ENCODE peak calls at places on chromosomes 12 and 14, in eight cellular contexts. N, H, M, P, A, K, B and V are unnamed samples.

GRCh38 chr12:10673660-10674384 is at the start of gene STYK1:
- DNase-seq in M (peak), B (peak), N (peak), H (peak), P (peak), K (peak), A (peak), V (no peak)

GRCh38 chr12:132514216-132514820 is 24.4 kb downstream of the FBRSL1 start:
- DNase-seq in H (no peak), P (no peak), B (no peak), K (no peak), A (no peak), N (no peak), M (no peak), V (no peak)

GRCh38 chr12:4282103-4282891 is 8.7 kb downstream of the CCND2 start:
- DNase-seq in M (no peak), P (no peak), N (no peak), B (no peak), A (no peak), K (no peak), H (no peak), V (peak)

GRCh38 chr12:121476477-121476876 is 76.6 kb downstream of the RNF34 start:
- DNase-seq in N (no peak), H (no peak), B (no peak), P (no peak), M (no peak), A (no peak), K (no peak), V (no peak)

GRCh38 chr14:59202031-59202430 is 13.6 kb downstream of the DAAM1 start:
- DNase-seq in A (no peak), N (no peak), B (no peak), K (no peak), M (no peak), P (no peak), H (no peak), V (no peak)

GRCh38 chr12:15590180-15590826 is 198.9 kb downstream of the EPS8 start:
- DNase-seq in K (peak), B (peak), N (peak), M (peak), A (peak), P (peak), H (peak), V (peak)

GRCh38 chr12:111424189-111424792 is 18.6 kb downstream of the SH2B3 start:
- DNase-seq in A (no peak), H (no peak), N (no peak), B (no peak), P (no peak), M (no peak), K (no peak), V (no peak)

GRCh38 chr12:60144395-60144794 is 548.6 kb downstream of the SLC16A7 start:
- DNase-seq in N (no peak), H (peak), K (no peak), A (no peak), B (no peak), M (no peak), P (no peak), V (no peak)

GRCh38 chr14:37858733-37859132 is 263.3 kb downstream of the TTC6 start:
- DNase-seq in M (no peak), A (no peak), K (no peak), P (no peak), B (peak), N (no peak), H (no peak), V (no peak)

GRCh38 chr14:100804138-100804537 is 21.8 kb upstream of the MEG3 start:
- DNase-seq in K (no peak), H (no peak), N (no peak), P (no peak), A (no peak), M (no peak), B (no peak), V (no peak)

GRCh38 chr14:53896773-53897172 is 59.9 kb downstream of the BMP4 start:
- DNase-seq in K (no peak), M (no peak), H (no peak), B (no peak), A (no peak), N (no peak), P (no peak), V (no peak)

GRCh38 chr14:53881161-53881846 is 75.3 kb downstream of the BMP4 start:
- DNase-seq in H (no peak), N (no peak), M (no peak), A (no peak), K (no peak), P (no peak), B (peak), V (no peak)

GRCh38 chr12:84860718-84861117 is 51.9 kb downstream of the SLC6A15 start:
- DNase-seq in A (no peak), B (no peak), P (no peak), M (no peak), N (no peak), H (no peak), K (no peak), V (no peak)

GRCh38 chr14:69154779-69155178 is 1.9 kb upstream of the DCAF5 start:
- DNase-seq in N (peak), H (no peak), M (no peak), K (no peak), B (peak), P (no peak), A (peak), V (no peak)

GRCh38 chr12:1797011-1797901 is 23.1 kb upstream of the LRTM2 start:
- DNase-seq in H (no peak), K (peak), P (peak), N (no peak), B (no peak), A (peak), M (peak), V (no peak)

GRCh38 chr12:31003861-31004640 is 69.6 kb upstream of the DDX11 start:
- DNase-seq in M (no peak), A (no peak), B (no peak), P (peak), N (no peak), K (peak), H (no peak), V (no peak)

GRCh38 chr12:49821375-49822287 is 6.6 kb downstream of the NCKAP5L start:
- DNase-seq in N (no peak), A (no peak), H (no peak), M (no peak), B (no peak), P (no peak), K (no peak), V (no peak)

DNA sequence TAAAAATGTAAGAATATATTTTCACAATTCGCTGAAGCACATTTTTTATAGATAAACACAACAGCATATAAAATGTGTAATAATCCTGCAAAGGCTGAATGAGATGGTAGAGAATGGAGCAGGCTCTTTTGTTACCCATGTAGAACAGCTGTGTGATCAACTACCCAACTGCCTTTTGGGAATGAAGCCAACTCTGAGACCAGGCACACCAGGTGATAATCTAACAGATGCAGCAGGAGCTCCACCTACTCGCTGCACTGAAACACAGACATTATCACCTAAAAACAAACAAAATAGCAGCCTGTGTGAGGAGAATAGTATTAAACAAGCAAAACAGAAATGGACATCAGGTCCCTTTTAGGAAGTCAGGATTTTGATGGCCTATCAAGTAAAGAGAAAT is 183.3 kb downstream of the CCDC59 start:
- DNase-seq in B (no peak), P (no peak), K (no peak), A (no peak), H (no peak), M (no peak), N (no peak), V (no peak)
- TF ChIP-seq CTCF in B (no peak), P (no peak), K (no peak), A (no peak), H (no peak), M (no peak), N (no peak), V (no peak)

GRCh38 chr12:100061814-100062213 is 77.1 kb upstream of the ANKS1B start:
- DNase-seq in B (no peak), N (no peak), K (no peak), A (no peak), M (no peak), H (no peak), P (no peak), V (no peak)

DNA sequence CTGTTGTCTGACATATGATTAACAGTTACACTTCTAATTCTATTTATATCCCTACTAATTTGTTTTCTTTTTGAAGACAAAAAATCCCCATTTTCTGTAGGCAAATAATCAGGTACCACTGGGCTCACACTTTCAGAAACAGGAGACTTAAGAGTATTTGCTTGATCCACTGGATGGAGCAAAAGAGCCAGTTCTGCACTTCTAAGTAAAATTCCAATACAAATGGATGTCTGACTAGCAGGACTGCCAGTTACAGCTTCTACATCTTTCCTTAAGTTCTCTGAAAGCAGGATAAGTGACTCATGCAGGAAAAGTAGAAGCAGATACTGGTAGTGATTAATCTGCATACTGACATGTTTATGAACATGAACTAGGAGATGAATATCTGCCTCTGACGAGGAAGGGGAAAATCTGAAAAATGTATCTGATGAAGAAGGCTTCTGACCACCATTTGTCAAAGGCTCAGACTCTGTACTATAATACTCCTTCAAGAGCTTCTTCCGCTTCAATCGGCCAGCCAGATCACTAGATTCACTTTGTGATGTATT is 73.8 kb upstream of the ANKS1B start:
- DNase-seq in P (no peak), B (no peak), K (no peak), N (no peak), M (no peak), A (no peak), H (peak), V (no peak)
- H3K27ac ChIP-seq in P (no peak), B (no peak), K (no peak), N (no peak), M (no peak), A (no peak), H (no peak), V (no peak)

GRCh38 chr12:67592228-67593011 is 56.1 kb upstream of the DYRK2 start:
- DNase-seq in P (no peak), B (no peak), H (no peak), A (no peak), N (no peak), K (no peak), M (no peak), V (no peak)
- TF ChIP-seq EP300 in P (no peak), B (no peak), H (no peak), A (no peak), N (no peak), K (no peak), M (no peak), V (no peak)

DNA sequence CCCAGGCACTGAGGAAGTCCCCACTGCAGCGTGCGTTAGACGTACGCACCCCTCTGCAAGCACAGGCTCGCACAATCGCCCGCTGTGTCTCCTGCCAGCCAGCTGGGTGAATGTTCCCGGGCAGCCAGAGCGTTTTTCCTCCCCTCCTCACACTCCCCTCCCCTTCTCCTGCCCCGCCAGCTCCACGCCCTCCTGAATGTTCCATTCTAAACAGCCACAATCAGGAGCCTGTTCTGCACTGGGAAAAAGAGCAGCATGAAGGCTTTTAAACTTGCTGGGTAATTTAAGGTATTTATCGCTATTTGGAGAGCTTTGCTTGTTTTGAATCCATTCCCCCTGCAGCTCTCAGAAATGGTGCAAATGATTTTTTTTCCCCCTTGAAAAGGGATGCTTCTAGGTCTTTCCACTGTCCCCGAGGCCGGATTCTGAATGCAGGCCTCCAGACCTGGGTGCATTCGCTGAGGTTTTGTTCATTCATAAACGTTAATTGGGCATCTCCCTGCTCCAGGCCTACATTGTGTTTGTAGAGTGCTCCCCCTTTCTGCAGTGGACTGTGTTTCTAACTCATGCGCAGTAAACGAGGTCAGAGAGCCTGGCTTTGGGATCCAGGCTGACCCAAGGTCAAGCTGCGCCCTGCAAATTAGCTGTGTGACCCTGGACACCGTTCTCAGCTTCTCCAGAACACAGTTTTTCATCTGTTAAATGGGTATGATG is 212.5 kb downstream of the CHST11 start:
- DNase-seq in K (peak), B (no peak), H (peak), A (peak), N (no peak), M (peak), P (peak), V (no peak)
- TF ChIP-seq CTCF in K (no peak), B (no peak), H (peak), A (no peak), N (no peak), M (no peak), P (no peak), V (no peak)

DNA sequence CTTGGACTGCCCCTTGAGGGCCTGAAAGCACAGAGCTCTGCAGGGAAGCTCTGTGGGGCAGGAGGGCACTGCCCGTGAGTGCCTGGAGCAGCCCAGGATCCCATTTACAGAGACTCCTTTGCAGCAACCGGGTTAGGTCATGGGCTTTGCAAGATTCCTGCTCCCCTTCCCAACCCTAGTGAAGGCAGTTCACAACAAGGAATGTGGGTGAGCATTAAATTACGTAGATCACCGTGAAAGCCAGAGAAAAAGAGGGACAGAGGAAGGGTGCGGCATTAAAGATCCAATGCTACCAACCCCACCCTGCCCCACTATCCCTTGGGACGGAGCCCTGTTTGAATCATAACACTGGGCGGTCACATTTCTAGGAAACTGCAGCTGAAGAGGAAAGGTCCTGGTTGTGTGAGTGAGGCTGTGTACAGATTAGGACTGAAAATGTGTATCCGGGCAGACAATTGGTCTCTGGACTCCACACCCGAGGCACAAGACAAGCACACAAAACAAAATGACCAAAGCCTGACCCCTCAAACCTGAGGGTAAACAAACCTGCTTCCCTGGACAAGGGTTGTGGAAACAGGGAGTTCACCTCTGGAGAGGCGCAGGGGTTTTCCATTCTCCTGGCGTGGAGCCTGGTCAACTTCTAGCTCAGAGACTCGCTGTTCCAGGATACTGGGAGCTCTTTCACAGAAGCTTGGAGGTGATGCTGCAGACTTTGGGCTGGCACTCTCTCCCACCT is 16.8 kb downstream of the NINJ2 start:
- DNase-seq in H (peak), A (peak), P (peak), B (peak), M (no peak), K (peak), N (no peak), V (no peak)
- H3K27ac ChIP-seq in H (peak), A (peak), P (peak), B (peak), M (peak), K (peak), N (peak), V (peak)

GRCh38 chr12:124754949-124755800 is 108.5 kb downstream of the SCARB1 start:
- DNase-seq in K (peak), B (no peak), A (peak), H (no peak), M (peak), P (peak), N (no peak), V (peak)
- TF ChIP-seq EP300 in K (no peak), B (no peak), A (peak), H (no peak), M (peak), P (peak), N (no peak), V (peak)

GRCh38 chr12:24049771-24050170 is 100.3 kb upstream of the SOX5 start:
- DNase-seq in K (no peak), A (no peak), M (no peak), N (no peak), H (no peak), P (no peak), B (no peak), V (no peak)

GRCh38 chr12:24049101-24049500 is 99.6 kb upstream of the SOX5 start:
- DNase-seq in K (no peak), B (no peak), H (no peak), A (no peak), N (no peak), P (no peak), M (no peak), V (no peak)

GRCh38 chr12:24055747-24056146 is 106.3 kb upstream of the SOX5 start:
- DNase-seq in A (no peak), M (no peak), N (no peak), B (no peak), H (no peak), K (no peak), P (no peak), V (no peak)

GRCh38 chr12:24057920-24058476 is 108.5 kb upstream of the SOX5 start:
- DNase-seq in M (no peak), N (no peak), P (no peak), A (no peak), B (no peak), K (no peak), H (no peak), V (no peak)

DNA sequence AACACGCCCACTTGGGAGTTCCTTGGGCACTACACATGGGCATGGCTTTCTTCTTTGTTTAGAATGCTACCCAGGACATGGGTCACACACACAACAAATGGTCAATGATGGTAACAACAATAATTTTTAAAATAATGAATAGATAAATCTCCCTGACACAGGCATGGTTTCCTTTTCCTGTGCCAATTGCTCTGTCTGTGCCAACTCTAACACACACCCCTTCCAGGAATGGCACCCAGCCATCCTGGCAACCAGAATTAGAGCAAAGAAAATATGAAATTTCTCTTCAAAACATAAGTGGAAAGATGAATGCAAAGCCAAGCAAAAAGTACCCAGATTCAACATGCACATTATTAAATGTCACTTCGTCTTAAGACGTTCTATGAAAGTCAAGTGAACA is 104.9 kb upstream of the SOX5 start:
- DNase-seq in A (no peak), M (no peak), H (no peak), N (no peak), K (no peak), B (no peak), P (no peak), V (no peak)
- TF ChIP-seq CTCF in A (no peak), M (no peak), H (no peak), N (no peak), K (no peak), B (no peak), P (no peak), V (no peak)

DNA sequence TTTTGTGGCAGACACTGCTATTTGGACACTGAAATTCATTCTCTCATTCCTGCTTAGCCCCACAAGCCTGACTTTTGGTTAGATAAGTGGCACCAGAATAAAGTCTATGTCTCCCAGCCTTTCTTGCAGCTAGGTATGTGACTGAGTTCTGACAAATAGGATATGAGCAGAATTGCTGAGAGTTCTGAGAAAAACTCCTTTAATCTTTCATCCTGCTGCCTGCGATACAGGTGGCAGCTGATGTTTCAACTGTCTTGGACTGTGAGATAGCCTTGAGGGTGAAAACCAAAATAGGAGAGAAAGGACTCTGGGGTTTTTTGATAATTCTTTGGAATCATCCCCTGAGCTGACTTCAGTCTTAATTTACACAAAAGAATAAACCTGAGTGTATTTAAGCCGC is 55.8 kb downstream of the MBIP start:
- DNase-seq in N (no peak), P (no peak), H (peak), K (no peak), B (no peak), A (no peak), M (no peak), V (no peak)
- H3K27ac ChIP-seq in N (no peak), P (no peak), H (peak), K (no peak), B (no peak), A (no peak), M (no peak), V (no peak)

GRCh38 chr14:28780843-28781503 is 14.4 kb downstream of the FOXG1 start:
- DNase-seq in M (no peak), N (no peak), B (no peak), A (no peak), H (no peak), K (no peak), P (no peak), V (no peak)
- TF ChIP-seq EP300 in M (no peak), N (no peak), B (no peak), A (no peak), H (no peak), K (no peak), P (no peak), V (no peak)

DNA sequence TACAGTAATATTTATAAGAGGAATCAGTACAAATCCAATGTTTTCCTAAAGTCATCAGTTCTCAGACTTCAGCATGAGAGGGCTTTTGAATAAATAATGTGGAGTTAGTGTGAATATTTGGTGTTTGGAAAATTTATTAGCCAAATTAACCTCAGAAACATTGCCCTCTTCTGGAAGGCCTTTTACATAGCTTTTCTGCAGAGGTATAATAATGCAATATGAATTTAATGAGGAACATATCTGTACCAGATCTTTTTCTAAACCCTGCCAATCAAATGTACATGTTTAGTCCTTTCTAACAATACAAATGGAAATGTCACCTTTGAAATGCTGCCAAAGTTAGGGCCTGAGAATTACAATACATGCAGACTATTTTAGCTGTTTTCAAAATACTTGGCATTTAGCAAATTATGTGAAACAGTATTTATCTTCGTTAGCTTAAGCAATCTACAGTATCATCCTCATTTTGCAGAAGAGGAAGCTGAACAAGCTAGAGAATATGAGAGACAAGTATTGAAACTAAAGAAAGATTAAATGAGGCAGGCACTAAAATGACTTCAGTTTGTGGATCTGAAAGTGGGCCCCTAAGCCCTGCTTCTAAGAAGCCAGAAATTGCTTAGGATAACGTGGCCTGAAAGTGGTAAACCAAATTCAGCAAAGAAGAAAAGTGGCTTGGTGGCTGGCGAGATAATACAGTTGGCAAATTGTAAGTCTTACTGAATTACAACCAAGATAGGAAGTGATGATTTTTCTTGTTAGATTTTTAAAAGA is 60.4 kb upstream of the MANSC4 start:
- DNase-seq in K (no peak), B (no peak), M (no peak), P (no peak), H (no peak), A (no peak), N (no peak), V (no peak)
- TF ChIP-seq CTCF in K (no peak), B (no peak), M (no peak), P (no peak), H (peak), A (no peak), N (peak), V (peak)